ENCODE peak calls at places on chromosomes 1 and 21, in ten cellular contexts. L is T-cell; Q is anterior cingulate cortex; T is effector memory CD8-positive, alpha-beta T cell; U is A549; S is astrocyte of the cerebellum; B is GM04504; O is stimulated activated CD8-positive, alpha-beta memory T cell treated with anti-CD3 and anti-CD28 coated beads, Interleukin-15, amount 100 ng/mL, for 1 hour; X is WTC11; D is heart right ventricle. Y is an unnamed sample.
A peak's percentile ranks its signal among the peaks of the same experiment; 100 is the strongest.

GRCh38 chr21:33752260-33752659 is 110.0 kb downstream of the ITSN1 start:
- DNase-seq in L (no peak), Q (no peak), T (no peak), U (no peak), S (no peak), B (no peak), O (no peak), X (no peak), D (no peak), Y (no peak)

GRCh38 chr1:179706339-179706941 is 36.7 kb upstream of the FAM163A start:
- DNase-seq in L (peak; percentile 51), Q (no peak), T (peak; percentile 23), U (peak; percentile 68), S (peak; percentile 53), B (peak; percentile 21), O (peak; percentile 15), X (peak; percentile 53), D (peak; percentile 70), Y (peak; percentile 47)

GRCh38 chr1:53328490-53329182 is 766 bp upstream of the LRP8 start:
- DNase-seq in L (peak; percentile 16), Q (no peak), T (no peak), U (no peak), S (no peak), B (no peak), O (no peak), X (peak; percentile 60), D (no peak), Y (no peak)

GRCh38 chr21:38965910-38966504 is 160.3 kb downstream of the ETS2 start:
- DNase-seq in L (no peak), Q (no peak), T (no peak), U (peak; percentile 60), S (no peak), B (no peak), O (no peak), X (peak; percentile 50), D (no peak), Y (peak; percentile 88)

GRCh38 chr1:211684791-211685190 is 9.4 kb upstream of the NEK2 start:
- DNase-seq in L (no peak), Q (no peak), T (no peak), U (no peak), S (no peak), B (no peak), O (no peak), X (no peak), D (no peak), Y (no peak)

GRCh38 chr1:89952021-89952995 is 42.6 kb upstream of the ZNF326 start:
- DNase-seq in L (no peak), Q (no peak), T (no peak), U (peak; percentile 46), S (peak; percentile 47), B (no peak), O (no peak), X (no peak), D (no peak), Y (no peak)

GRCh38 chr1:43445618-43446387 is 7.9 kb downstream of the HYI start:
- DNase-seq in L (no peak), Q (no peak), T (no peak), U (no peak), S (no peak), B (no peak), O (no peak), X (no peak), D (no peak), Y (no peak)

GRCh38 chr1:203081465-203082355 is 4.1 kb downstream of the MYOG start:
- DNase-seq in L (no peak), Q (no peak), T (no peak), U (no peak), S (no peak), B (no peak), O (no peak), X (no peak), D (no peak), Y (no peak)

GRCh38 chr1:108661030-108661609 is at the start of gene HENMT1:
- DNase-seq in L (peak; percentile 80), Q (peak; percentile 40), T (peak; percentile 81), U (peak; percentile 80), S (peak; percentile 26), B (peak; percentile 28), O (peak; percentile 48), X (peak; percentile 68), D (peak; percentile 60), Y (peak; percentile 46)

GRCh38 chr1:151944859-151945575 is 35.7 kb upstream of the THEM4 start:
- DNase-seq in L (no peak), Q (no peak), T (peak; percentile 11), U (peak; percentile 39), S (no peak), B (no peak), O (no peak), X (no peak), D (no peak), Y (no peak)

GRCh38 chr1:125080077-125080476 is 3895.3 kb downstream of the SRGAP2C start:
- DNase-seq in L (no peak), Q (no peak), T (no peak), U (no peak), S (no peak), B (no peak), O (no peak), X (no peak), D (no peak), Y (no peak)